ENCODE peak calls at places on chromosomes 5 and 9, in five cellular contexts. V, L, Q, R and M are unnamed samples.

GRCh38 chr5:160439205-160439600 is 17.5 kb downstream of the PTTG1 start:
- DNase-seq in V (peak; percentile 71), L (peak; percentile 91), Q (peak; percentile 89), R (peak; percentile 76), M (peak; percentile 85)

GRCh38 chr9:132235894-132236661 is 74.2 kb downstream of the NTNG2 start:
- DNase-seq in V (peak; percentile 84), L (peak; percentile 95), Q (peak; percentile 88), R (peak; percentile 76), M (peak; percentile 75)

GRCh38 chr5:41650131-41650530 is 139.7 kb upstream of the PLCXD3 start:
- DNase-seq in V (no peak), L (no peak), Q (no peak), R (peak; percentile 32), M (no peak)

GRCh38 chr9:136328622-136329041 is 1.3 kb downstream of the GPSM1 start:
- DNase-seq in V (no peak), L (peak; percentile 45), Q (peak; percentile 87), R (no peak), M (peak; percentile 83)

GRCh38 chr9:113380869-113381378 is 4.1 kb upstream of the HDHD3 start:
- DNase-seq in V (no peak), L (no peak), Q (no peak), R (no peak), M (no peak)

GRCh38 chr5:36661446-36662220 is 55.2 kb downstream of the SLC1A3 start:
- DNase-seq in V (no peak), L (no peak), Q (no peak), R (no peak), M (no peak)

GRCh38 chr5:154654484-154655375 is 100.4 kb upstream of the LARP1 start:
- DNase-seq in V (no peak), L (no peak), Q (no peak), R (no peak), M (no peak)

GRCh38 chr5:67214713-67215591 is 18.4 kb upstream of the CD180 start:
- DNase-seq in V (no peak), L (no peak), Q (no peak), R (no peak), M (no peak)

GRCh38 chr5:96335873-96336272 is 97.2 kb downstream of the PCSK1 start:
- DNase-seq in V (no peak), L (peak; percentile 20), Q (peak; percentile 35), R (no peak), M (no peak)

GRCh38 chr9:87212563-87213154 is 265.4 kb upstream of the GAS1 start:
- DNase-seq in V (peak; percentile 8), L (peak; percentile 38), Q (peak; percentile 44), R (no peak), M (no peak)

GRCh38 chr5:126139773-126140172 is 283.4 kb upstream of the GRAMD2B start:
- DNase-seq in V (no peak), L (peak; percentile 78), Q (peak; percentile 53), R (no peak), M (no peak)

GRCh38 chr5:108818613-108819272 is 71.0 kb downstream of the FER start:
- DNase-seq in V (no peak), L (no peak), Q (peak; percentile 50), R (no peak), M (no peak)

GRCh38 chr5:90944116-90944515 is 385.5 kb downstream of the ADGRV1 start:
- DNase-seq in V (no peak), L (no peak), Q (peak; percentile 47), R (no peak), M (no peak)

GRCh38 chr5:110031402-110032140 is 341.8 kb downstream of the MAN2A1 start:
- DNase-seq in V (peak; percentile 6), L (no peak), Q (no peak), R (no peak), M (no peak)

GRCh38 chr9:125430611-125431305 is 169.1 kb downstream of the GAPVD1 start:
- DNase-seq in V (no peak), L (no peak), Q (no peak), R (no peak), M (no peak)

GRCh38 chr5:81156732-81157131 is 76.4 kb upstream of the CKMT2 start:
- DNase-seq in V (no peak), L (no peak), Q (no peak), R (no peak), M (no peak)

GRCh38 chr5:4361626-4362281 is 766.1 kb downstream of the IRX1 start:
- DNase-seq in V (no peak), L (no peak), Q (no peak), R (no peak), M (no peak)

GRCh38 chr9:4857163-4857562 is 64.4 kb downstream of the RCL1 start:
- DNase-seq in V (no peak), L (no peak), Q (no peak), R (no peak), M (no peak)

GRCh38 chr5:9437741-9438240 is 108.1 kb downstream of the SEMA5A start:
- DNase-seq in V (no peak), L (no peak), Q (peak; percentile 28), R (no peak), M (peak; percentile 42)

GRCh38 chr9:6007770-6008168 is 7.7 kb downstream of the RANBP6 start:
- DNase-seq in V (peak; percentile 75), L (peak; percentile 89), Q (peak; percentile 85), R (peak; percentile 88), M (peak; percentile 95)

GRCh38 chr5:130896636-130897035 is 268.4 kb downstream of the HINT1 start:
- DNase-seq in V (no peak), L (no peak), Q (no peak), R (no peak), M (no peak)

GRCh38 chr9:122797316-122798033 is 2.4 kb upstream of the OR1K1 start:
- DNase-seq in V (no peak), L (no peak), Q (no peak), R (no peak), M (no peak)

GRCh38 chr5:111246459-111246858 is 22.3 kb downstream of the CAMK4 start:
- DNase-seq in V (no peak), L (no peak), Q (no peak), R (no peak), M (no peak)

GRCh38 chr5:111248571-111248970 is 24.4 kb downstream of the CAMK4 start:
- DNase-seq in V (no peak), L (no peak), Q (no peak), R (no peak), M (no peak)

GRCh38 chr5:111243353-111243752 is 19.2 kb downstream of the CAMK4 start:
- DNase-seq in V (no peak), L (no peak), Q (no peak), R (no peak), M (no peak)

GRCh38 chr5:111242606-111243005 is 18.4 kb downstream of the CAMK4 start:
- DNase-seq in V (no peak), L (no peak), Q (no peak), R (no peak), M (no peak)

DNA sequence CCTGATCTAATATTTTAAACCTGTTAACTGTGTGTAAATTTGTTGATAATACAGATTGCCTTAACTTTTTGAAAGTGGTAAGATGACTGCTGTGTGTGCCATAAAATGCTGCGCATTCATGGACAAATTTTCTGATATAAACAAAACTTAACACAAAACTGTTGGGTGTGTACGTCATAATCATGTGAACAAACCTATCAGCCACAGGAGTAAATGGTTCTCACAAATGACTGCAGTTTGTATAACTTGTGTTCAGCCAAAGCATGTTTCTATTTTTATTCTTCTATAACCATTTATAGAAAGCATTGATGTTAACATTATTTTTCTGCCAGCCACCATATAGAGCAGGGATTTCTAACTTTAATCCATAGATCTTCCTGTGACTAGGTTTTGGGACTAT is 21.5 kb downstream of the CAMK4 start:
- DNase-seq in V (no peak), L (no peak), Q (no peak), R (no peak), M (no peak)
- H3K4me1 ChIP-seq in V (no peaks in the 10 kb centered on the region), L (no peaks in the 10 kb centered on the region), Q (no peaks in the 10 kb centered on the region), R (no peaks in the 10 kb centered on the region), M (no peaks in the 10 kb centered on the region)

GRCh38 chr5:14211818-14212799 is 69.0 kb downstream of the TRIO start:
- DNase-seq in V (no peak), L (no peak), Q (no peak), R (no peak), M (no peak)

GRCh38 chr5:14210729-14211128 is 67.6 kb downstream of the TRIO start:
- DNase-seq in V (no peak), L (no peak), Q (no peak), R (no peak), M (no peak)

GRCh38 chr5:14208071-14209021 is 65.2 kb downstream of the TRIO start:
- DNase-seq in V (no peak), L (no peak), Q (peak; percentile 81), R (no peak), M (peak; percentile 75)

GRCh38 chr5:14209836-14210235 is 66.7 kb downstream of the TRIO start:
- DNase-seq in V (no peak), L (no peak), Q (no peak), R (no peak), M (no peak)

DNA sequence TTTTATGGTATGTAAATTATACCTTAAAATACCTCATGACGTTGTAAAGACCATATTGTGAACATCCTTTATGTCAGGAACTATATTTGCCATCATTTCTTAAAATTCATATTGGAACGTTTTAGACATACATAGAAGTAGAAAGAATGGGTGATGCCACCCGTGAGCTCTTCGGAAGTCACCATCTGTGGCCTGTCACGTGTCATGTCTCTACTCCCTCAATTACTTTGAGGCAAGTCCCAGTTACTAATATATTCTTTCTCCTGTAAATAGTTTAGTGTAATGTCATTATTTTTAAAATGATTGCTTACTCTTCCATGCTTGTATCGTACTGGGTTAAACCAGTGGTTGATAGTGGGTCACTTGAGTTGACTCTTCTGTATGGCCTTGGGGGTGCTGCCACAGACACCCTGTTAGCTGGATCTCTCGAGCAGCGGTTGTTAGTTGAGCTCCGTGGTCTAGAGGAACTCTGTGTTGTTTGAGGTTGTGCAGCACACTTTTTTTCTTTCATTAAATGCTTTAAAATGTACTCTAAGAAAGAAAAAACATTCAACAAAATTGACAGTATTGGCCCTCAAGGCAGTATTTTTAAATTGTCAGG is 66.2 kb downstream of the TRIO start:
- DNase-seq in V (no peak), L (no peak), Q (no peak), R (no peak), M (no peak)
- H3K4me1 ChIP-seq in V (peaks cover 9% of the 10 kb centered on the region), L (peaks cover 46% of the 10 kb centered on the region), Q (peaks cover 70% of the 10 kb centered on the region), R (peaks cover 20% of the 10 kb centered on the region), M (peaks cover 12% of the 10 kb centered on the region)

GRCh38 chr5:167595196-167595595 is 696.2 kb upstream of the WWC1 start:
- DNase-seq in V (no peak), L (no peak), Q (no peak), R (no peak), M (no peak)

GRCh38 chr5:167593706-167594105 is 697.7 kb upstream of the WWC1 start:
- DNase-seq in V (no peak), L (no peak), Q (no peak), R (no peak), M (no peak)

GRCh38 chr5:167592114-167592513 is 699.3 kb upstream of the WWC1 start:
- DNase-seq in V (no peak), L (no peak), Q (no peak), R (no peak), M (no peak)

DNA sequence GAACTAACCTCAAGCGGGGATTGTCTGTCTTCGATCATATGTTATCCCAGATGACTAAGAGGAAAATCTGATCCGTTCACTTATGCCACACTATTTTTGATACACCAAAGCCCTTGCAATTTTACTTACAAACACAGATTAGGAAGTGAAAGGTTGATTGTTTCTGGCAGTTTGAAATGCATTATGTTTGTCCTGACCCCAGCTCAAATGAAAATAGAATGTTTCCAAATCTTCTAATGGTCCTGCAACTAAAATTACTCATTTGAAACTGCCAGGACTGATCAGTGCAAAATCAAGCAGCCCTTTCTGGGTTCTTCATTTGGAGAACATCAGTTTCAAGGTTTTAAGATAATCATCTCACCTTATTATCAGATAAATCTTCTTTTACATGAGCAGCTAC is 696.7 kb upstream of the WWC1 start:
- DNase-seq in V (no peak), L (no peak), Q (peak; percentile 30), R (no peak), M (no peak)
- H3K4me1 ChIP-seq in V (no peaks in the 10 kb centered on the region), L (no peaks in the 10 kb centered on the region), Q (no peaks in the 10 kb centered on the region), R (no peaks in the 10 kb centered on the region), M (no peaks in the 10 kb centered on the region)

GRCh38 chr5:40385544-40385943 is 294.2 kb upstream of the PTGER4 start:
- DNase-seq in V (no peak), L (no peak), Q (no peak), R (no peak), M (no peak)
- H3K4me1 ChIP-seq in V (no peaks in the 10 kb centered on the region), L (peaks cover 12% of the 10 kb centered on the region), Q (peaks cover 33% of the 10 kb centered on the region), R (no peaks in the 10 kb centered on the region), M (no peaks in the 10 kb centered on the region)